ENCODE peak calls at places on chromosomes 5 and 9, in nine cellular contexts. M is fibroblast of lung, C is transverse colon, U is endothelial cell, F is IMR-90, V is astrocyte of the spinal cord, N is AG09319, X is A549, Z is upper lobe of right lung. J is an unnamed sample.

GRCh38 chr5:166369326-166369725 is 1922.1 kb upstream of the WWC1 start:
- DNase-seq in F (no peak), Z (no peak), X (no peak), V (peak; percentile 18), M (no peak), N (no peak), U (no peak), C (no peak), J (no peak)

GRCh38 chr9:69945671-69946141 is 97.9 kb upstream of the MAMDC2 start:
- DNase-seq in C (peak; percentile 25), X (peak; percentile 10), U (no peak), Z (no peak), N (peak; percentile 25), V (peak; percentile 48), M (peak; percentile 36), F (peak; percentile 85), J (no peak)

GRCh38 chr5:55160493-55161209 is 680 bp downstream of the GPX8 start:
- DNase-seq in M (peak; percentile 97), N (peak; percentile 88), U (peak; percentile 44), C (peak; percentile 61), F (peak; percentile 98), V (peak; percentile 95), X (peak; percentile 89), Z (no peak), J (no peak)

GRCh38 chr5:166285385-166285784 is 2006.1 kb upstream of the WWC1 start:
- DNase-seq in M (no peak), F (no peak), C (no peak), N (no peak), V (no peak), X (no peak), U (no peak), Z (no peak), J (no peak)

GRCh38 chr9:109307380-109308240 is 13.2 kb downstream of the EPB41L4B start:
- DNase-seq in C (peak; percentile 90), F (no peak), M (no peak), Z (no peak), U (no peak), V (no peak), X (peak; percentile 48), N (no peak), J (no peak)

GRCh38 chr9:36137392-36138004 is 965 bp downstream of the GLIPR2 start:
- DNase-seq in U (no peak), V (no peak), C (peak; percentile 31), X (no peak), F (peak; percentile 38), M (peak; percentile 16), Z (no peak), N (no peak), J (no peak)

GRCh38 chr9:71760901-71761300 is 7.4 kb downstream of the CEMIP2 start:
- DNase-seq in U (no peak), V (no peak), X (peak; percentile 49), F (no peak), M (peak; percentile 49), N (no peak), Z (no peak), C (no peak), J (no peak)

GRCh38 chr5:95068952-95069351 is 215.9 kb downstream of the MCTP1 start:
- DNase-seq in X (no peak), U (no peak), M (no peak), C (no peak), N (no peak), F (no peak), V (no peak), Z (no peak), J (no peak)

GRCh38 chr5:113202904-113203716 is 226.5 kb downstream of the DCP2 start:
- DNase-seq in Z (no peak), M (peak; percentile 83), X (peak; percentile 16), V (peak; percentile 46), F (peak; percentile 63), U (no peak), C (no peak), N (no peak), J (no peak)

GRCh38 chr5:72693001-72693442 is 123.4 kb upstream of the TNPO1 start:
- DNase-seq in F (peak; percentile 30), Z (no peak), N (peak; percentile 7), V (no peak), M (no peak), U (no peak), C (no peak), X (no peak), J (no peak)

GRCh38 chr5:132260714-132261615 is 3.5 kb downstream of the PDLIM4 start:
- DNase-seq in M (peak; percentile 98), N (peak; percentile 43), Z (no peak), X (no peak), F (peak; percentile 96), U (peak; percentile 1), C (peak; percentile 46), V (peak; percentile 95), J (peak; percentile 61)

GRCh38 chr5:172444110-172444510 is 10.2 kb downstream of the SH3PXD2B start:
- DNase-seq in X (no peak), U (no peak), F (peak; percentile 78), V (peak; percentile 57), M (peak; percentile 94), C (no peak), N (no peak), Z (no peak), J (no peak)

GRCh38 chr5:105752801-105753200 is 1917.9 kb downstream of the EFNA5 start:
- DNase-seq in X (no peak), M (peak; percentile 28), U (no peak), F (peak; percentile 50), V (peak; percentile 27), Z (no peak), N (no peak), C (no peak), J (no peak)

GRCh38 chr5:36090033-36090432 is 23.4 kb upstream of the UGT3A2 start:
- DNase-seq in U (peak; percentile 48), M (peak; percentile 11), N (no peak), V (peak; percentile 5), X (peak; percentile 37), C (no peak), F (peak; percentile 17), Z (no peak), J (no peak)

GRCh38 chr9:127720031-127720864 is 4.4 kb downstream of the TTC16 start:
- DNase-seq in C (no peak), X (no peak), U (no peak), V (no peak), M (no peak), F (no peak), N (no peak), Z (no peak), J (no peak)

GRCh38 chr5:146962801-146963355 is 84.3 kb upstream of the PPP2R2B start:
- DNase-seq in F (peak; percentile 39), V (peak; percentile 52), C (no peak), N (no peak), U (no peak), X (peak; percentile 3), M (peak; percentile 62), Z (no peak), J (no peak)

GRCh38 chr5:147986134-147986757 is 77.5 kb upstream of the SPINK5 start:
- DNase-seq in C (no peak), N (no peak), M (no peak), Z (no peak), U (no peak), F (no peak), V (no peak), X (no peak), J (no peak)

GRCh38 chr9:113581865-113582697 is 118.6 kb downstream of the RGS3 start:
- DNase-seq in U (no peak), X (no peak), M (no peak), N (no peak), C (peak; percentile 87), Z (peak; percentile 89), F (peak; percentile 84), V (peak; percentile 74), J (peak; percentile 96)

GRCh38 chr5:121949885-121950284 is 11.9 kb upstream of the SRFBP1 start:
- DNase-seq in F (peak; percentile 60), U (peak; percentile 49), N (no peak), V (peak; percentile 60), X (peak; percentile 49), Z (no peak), M (peak; percentile 36), C (peak; percentile 21), J (no peak)

GRCh38 chr5:103232393-103232999 is 26.1 kb upstream of the MACIR start:
- DNase-seq in X (peak; percentile 49), N (no peak), C (no peak), F (peak; percentile 55), U (no peak), V (peak; percentile 53), M (peak; percentile 44), Z (no peak), J (no peak)

GRCh38 chr5:115685480-115685879 is 59.6 kb upstream of the TMED7 start:
- DNase-seq in X (no peak), M (peak; percentile 50), U (no peak), N (no peak), C (no peak), F (no peak), V (no peak), Z (no peak), J (no peak)

GRCh38 chr5:13976867-13977479 is 32.5 kb upstream of the DNAH5 start:
- DNase-seq in U (peak; percentile 41), M (peak; percentile 60), F (peak; percentile 70), X (peak; percentile 49), N (no peak), C (no peak), Z (no peak), V (peak; percentile 53), J (no peak)
- TF ChIP-seq CTCF in U (peak; percentile 37), M (peak; percentile 39), F (peak; percentile 63), X (peak; percentile 81), N (peak; percentile 49), C (peak; percentile 21), Z (peak; percentile 33), V (peak; percentile 51), J (peak; percentile 17)

GRCh38 chr5:174327317-174327864 is 281.9 kb downstream of the NSG2 start:
- DNase-seq in X (peak; percentile 78), U (peak; percentile 87), N (no peak), C (peak; percentile 48), M (peak; percentile 82), Z (peak; percentile 74), F (peak; percentile 69), V (peak; percentile 65), J (no peak)
- TF ChIP-seq CTCF in X (peak; percentile 85), U (peak; percentile 90), N (peak; percentile 72), C (peak; percentile 43), M (peak; percentile 46), Z (peak; percentile 65), F (peak; percentile 82), V (peak; percentile 77), J (peak; percentile 74)

DNA sequence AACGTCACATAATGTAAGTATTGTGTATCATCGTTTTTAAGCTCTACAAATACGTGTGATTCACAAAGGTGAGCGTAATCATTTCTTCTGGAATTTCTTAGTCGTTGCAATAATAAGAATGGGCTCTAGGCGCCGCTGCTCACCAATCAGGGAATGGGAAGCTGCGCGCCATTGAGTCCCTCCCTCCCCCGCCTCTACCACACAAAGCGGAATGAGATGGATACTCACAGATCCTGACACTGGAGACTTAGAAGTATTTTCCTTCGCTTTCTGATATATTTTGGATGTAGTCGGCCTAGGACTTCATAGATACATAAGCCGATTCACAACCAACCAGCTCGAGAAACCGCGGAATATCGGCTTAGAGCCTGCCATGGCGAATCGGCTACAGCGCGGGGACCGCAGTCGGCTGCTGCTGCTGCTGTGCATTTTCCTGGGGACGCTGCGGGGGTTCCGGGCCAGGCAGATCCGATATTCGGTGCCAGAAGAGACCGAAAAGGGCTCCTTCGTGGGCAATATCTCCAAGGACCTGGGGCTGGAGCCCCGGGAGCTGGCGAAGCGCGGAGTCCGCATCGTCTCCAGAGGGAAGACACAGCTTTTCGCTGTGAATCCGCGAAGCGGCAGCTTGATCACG is at the start of gene PCDHGA11:
- DNase-seq in U (peak; percentile 37), V (peak; percentile 82), M (peak; percentile 56), C (no peak), Z (no peak), N (peak; percentile 22), F (peak; percentile 63), X (peak; percentile 14), J (peak; percentile 37)
- TF ChIP-seq CTCF in U (peak; percentile 65), V (peak; percentile 59), M (peak; percentile 45), C (peak; percentile 20), Z (peak; percentile 51), N (peak; percentile 41), F (peak; percentile 64), X (no peak), J (peak; percentile 83)

GRCh38 chr9:122912964-122913673 is at the start of gene ZBTB6:
- DNase-seq in U (peak; percentile 58), M (peak; percentile 88), F (peak; percentile 81), V (peak; percentile 90), X (peak; percentile 88), N (peak; percentile 57), Z (peak; percentile 82), C (peak; percentile 80), J (peak; percentile 84)
- TF ChIP-seq CTCF in U (no peak), M (no peak), F (no peak), V (no peak), X (no peak), N (no peak), Z (no peak), C (no peak), J (no peak)

J was measured in GM12878.